ENCODE peak calls at places on chromosome 1, in nine cellular contexts. N is SHP77, P is T-helper 1 cell, G is stromal cell of bone marrow, Q is GM04503, E is Kasumi-1, Z is HL-60, K is cardiac fibroblast, R is HTR-8/SVneo. U is an unnamed sample.

GRCh38 chr1:92705456-92705855 is 79.5 kb downstream of the EVI5 start:
- DNase-seq in N (no peak), P (no peak), G (no peak), Q (no peak), E (no peak), Z (no peak), K (peak; percentile 7), R (no peak), U (no peak)

GRCh38 chr1:235906436-235906835 is 39.7 kb upstream of the LYST start:
- DNase-seq in N (no peak), P (no peak), G (no peak), Q (no peak), E (no peak), Z (no peak), K (no peak), R (no peak), U (no peak)

GRCh38 chr1:244792188-244792850 is 43.1 kb upstream of the COX20 start:
- DNase-seq in N (no peak), P (no peak), G (no peak), Q (peak; percentile 24), E (no peak), Z (no peak), K (peak; percentile 55), R (no peak), U (no peak)

GRCh38 chr1:159171254-159171687 is at the start of gene CADM3:
- DNase-seq in N (no peak), P (no peak), G (no peak), Q (no peak), E (no peak), Z (no peak), K (peak; percentile 13), R (no peak), U (no peak)

GRCh38 chr1:157626099-157626498 is 28.2 kb upstream of the FCRL4 start:
- DNase-seq in N (peak; percentile 16), P (no peak), G (no peak), Q (no peak), E (peak; percentile 2), Z (peak; percentile 5), K (no peak), R (no peak), U (no peak)

GRCh38 chr1:203028784-203029553 is 2.7 kb downstream of the PPFIA4 start:
- DNase-seq in N (no peak), P (no peak), G (no peak), Q (no peak), E (no peak), Z (no peak), K (no peak), R (no peak), U (peak; percentile 39)

GRCh38 chr1:25562101-25562927 is 18.9 kb downstream of the LDLRAP1 start:
- DNase-seq in N (peak; percentile 25), P (peak; percentile 80), G (no peak), Q (no peak), E (peak; percentile 37), Z (no peak), K (no peak), R (no peak), U (peak; percentile 90)

GRCh38 chr1:116560704-116561490 is 9.9 kb downstream of the CD58 start:
- DNase-seq in N (no peak), P (no peak), G (no peak), Q (no peak), E (peak; percentile 10), Z (no peak), K (no peak), R (no peak), U (no peak)

GRCh38 chr1:248810727-248811513 is 14.8 kb downstream of the SH3BP5L start:
- DNase-seq in N (no peak), P (no peak), G (peak; percentile 34), Q (peak; percentile 25), E (no peak), Z (no peak), K (peak; percentile 58), R (no peak), U (no peak)

GRCh38 chr1:163589735-163590134 is 268.0 kb downstream of the NUF2 start:
- DNase-seq in N (no peak), P (no peak), G (no peak), Q (no peak), E (no peak), Z (no peak), K (no peak), R (no peak), U (no peak)